ENCODE peak calls at places on chromosomes 12 and 14, in nine cellular contexts. One of them, this sample, is unnamed.

GRCh38 chr12:52246720-52247621 is 13.9 kb downstream of the KRT7 start:
- DNase-seq in ureter: no peak
- DNase-seq in esophagus squamous epithelium: no peak
- DNase-seq in stimulated activated CD4-positive, alpha-beta T cell treated with anti-CD3 and anti-CD28 coated beads, Interleukin-1b, Interleukin-23, amount 100 ng/mL, for 1 hour: no peak
- DNase-seq in HCT116: peak
- DNase-seq in stimulated activated CD8-positive, alpha-beta memory T cell treated with anti-CD3 and anti-CD28 coated beads, Interleukin-4, amount 100 ng/mL, for 1 hour: no peak
- DNase-seq in K562: no peak
- DNase-seq in AG08396: no peak
- DNase-seq in HT1080: no peak
- DNase-seq in this sample: no peak

GRCh38 chr14:93708311-93708734 is 80.0 kb downstream of the PRIMA1 start:
- DNase-seq in stimulated activated CD4-positive, alpha-beta T cell treated with anti-CD3 and anti-CD28 coated beads, Interleukin-1b, Interleukin-23, amount 100 ng/mL, for 1 hour: no peak
- DNase-seq in HT1080: no peak
- DNase-seq in K562: no peak
- DNase-seq in ureter: no peak
- DNase-seq in stimulated activated CD8-positive, alpha-beta memory T cell treated with anti-CD3 and anti-CD28 coated beads, Interleukin-4, amount 100 ng/mL, for 1 hour: no peak
- DNase-seq in HCT116: no peak
- DNase-seq in esophagus squamous epithelium: no peak
- DNase-seq in AG08396: no peak
- DNase-seq in this sample: peak

GRCh38 chr12:26935636-26936378 is 2.0 kb downstream of the INTS13 start:
- DNase-seq in AG08396: no peak
- DNase-seq in stimulated activated CD4-positive, alpha-beta T cell treated with anti-CD3 and anti-CD28 coated beads, Interleukin-1b, Interleukin-23, amount 100 ng/mL, for 1 hour: no peak
- DNase-seq in HT1080: no peak
- DNase-seq in esophagus squamous epithelium: no peak
- DNase-seq in ureter: no peak
- DNase-seq in stimulated activated CD8-positive, alpha-beta memory T cell treated with anti-CD3 and anti-CD28 coated beads, Interleukin-4, amount 100 ng/mL, for 1 hour: no peak
- DNase-seq in HCT116: no peak
- DNase-seq in K562: peak
- DNase-seq in this sample: no peak

GRCh38 chr12:66803972-66804371 is 125.1 kb upstream of the GRIP1 start:
- DNase-seq in HT1080: no peak
- DNase-seq in K562: no peak
- DNase-seq in stimulated activated CD8-positive, alpha-beta memory T cell treated with anti-CD3 and anti-CD28 coated beads, Interleukin-4, amount 100 ng/mL, for 1 hour: no peak
- DNase-seq in ureter: no peak
- DNase-seq in stimulated activated CD4-positive, alpha-beta T cell treated with anti-CD3 and anti-CD28 coated beads, Interleukin-1b, Interleukin-23, amount 100 ng/mL, for 1 hour: no peak
- DNase-seq in HCT116: no peak
- DNase-seq in AG08396: no peak
- DNase-seq in esophagus squamous epithelium: no peak
- DNase-seq in this sample: no peak

GRCh38 chr12:113374823-113375428 is 16.5 kb downstream of the PLBD2 start:
- DNase-seq in stimulated activated CD4-positive, alpha-beta T cell treated with anti-CD3 and anti-CD28 coated beads, Interleukin-1b, Interleukin-23, amount 100 ng/mL, for 1 hour: no peak
- DNase-seq in K562: no peak
- DNase-seq in stimulated activated CD8-positive, alpha-beta memory T cell treated with anti-CD3 and anti-CD28 coated beads, Interleukin-4, amount 100 ng/mL, for 1 hour: no peak
- DNase-seq in ureter: no peak
- DNase-seq in HT1080: no peak
- DNase-seq in HCT116: no peak
- DNase-seq in esophagus squamous epithelium: no peak
- DNase-seq in AG08396: no peak
- DNase-seq in this sample: no peak

GRCh38 chr14:38090506-38090905 is 117.2 kb upstream of the SSTR1 start:
- DNase-seq in stimulated activated CD4-positive, alpha-beta T cell treated with anti-CD3 and anti-CD28 coated beads, Interleukin-1b, Interleukin-23, amount 100 ng/mL, for 1 hour: no peak
- DNase-seq in ureter: no peak
- DNase-seq in HCT116: no peak
- DNase-seq in esophagus squamous epithelium: no peak
- DNase-seq in AG08396: no peak
- DNase-seq in HT1080: no peak
- DNase-seq in stimulated activated CD8-positive, alpha-beta memory T cell treated with anti-CD3 and anti-CD28 coated beads, Interleukin-4, amount 100 ng/mL, for 1 hour: no peak
- DNase-seq in K562: no peak
- DNase-seq in this sample: no peak

GRCh38 chr14:61625171-61625570 is 70.1 kb upstream of the HIF1A start:
- DNase-seq in ureter: no peak
- DNase-seq in stimulated activated CD8-positive, alpha-beta memory T cell treated with anti-CD3 and anti-CD28 coated beads, Interleukin-4, amount 100 ng/mL, for 1 hour: no peak
- DNase-seq in stimulated activated CD4-positive, alpha-beta T cell treated with anti-CD3 and anti-CD28 coated beads, Interleukin-1b, Interleukin-23, amount 100 ng/mL, for 1 hour: no peak
- DNase-seq in HCT116: no peak
- DNase-seq in esophagus squamous epithelium: no peak
- DNase-seq in AG08396: no peak
- DNase-seq in K562: no peak
- DNase-seq in HT1080: peak
- DNase-seq in this sample: no peak

GRCh38 chr12:30694412-30694955 is 1.2 kb downstream of the IPO8 start:
- DNase-seq in stimulated activated CD4-positive, alpha-beta T cell treated with anti-CD3 and anti-CD28 coated beads, Interleukin-1b, Interleukin-23, amount 100 ng/mL, for 1 hour: no peak
- DNase-seq in K562: peak
- DNase-seq in esophagus squamous epithelium: no peak
- DNase-seq in HT1080: no peak
- DNase-seq in HCT116: no peak
- DNase-seq in AG08396: peak
- DNase-seq in ureter: no peak
- DNase-seq in stimulated activated CD8-positive, alpha-beta memory T cell treated with anti-CD3 and anti-CD28 coated beads, Interleukin-4, amount 100 ng/mL, for 1 hour: no peak
- DNase-seq in this sample: no peak

GRCh38 chr12:86543716-86544115 is 287.5 kb upstream of the MGAT4C start:
- DNase-seq in stimulated activated CD4-positive, alpha-beta T cell treated with anti-CD3 and anti-CD28 coated beads, Interleukin-1b, Interleukin-23, amount 100 ng/mL, for 1 hour: no peak
- DNase-seq in HT1080: no peak
- DNase-seq in HCT116: no peak
- DNase-seq in esophagus squamous epithelium: no peak
- DNase-seq in stimulated activated CD8-positive, alpha-beta memory T cell treated with anti-CD3 and anti-CD28 coated beads, Interleukin-4, amount 100 ng/mL, for 1 hour: no peak
- DNase-seq in AG08396: no peak
- DNase-seq in ureter: no peak
- DNase-seq in K562: no peak
- DNase-seq in this sample: no peak

GRCh38 chr14:92500491-92500941 is 13.1 kb upstream of the RIN3 start:
- DNase-seq in HT1080: peak
- DNase-seq in stimulated activated CD8-positive, alpha-beta memory T cell treated with anti-CD3 and anti-CD28 coated beads, Interleukin-4, amount 100 ng/mL, for 1 hour: no peak
- DNase-seq in esophagus squamous epithelium: no peak
- DNase-seq in K562: no peak
- DNase-seq in HCT116: no peak
- DNase-seq in ureter: no peak
- DNase-seq in AG08396: no peak
- DNase-seq in stimulated activated CD4-positive, alpha-beta T cell treated with anti-CD3 and anti-CD28 coated beads, Interleukin-1b, Interleukin-23, amount 100 ng/mL, for 1 hour: no peak
- DNase-seq in this sample: peak

This sample was measured in osteocyte.